ENCODE peak calls at places on chromosomes 1 and 21, in eight cellular contexts. W is NCI-H2081 treated with DMSO at 0.1 percent for 48 hours, M is fibroblast of the aortic adventitia, R is AG20443, S is cerebellar cortex, A is Right ventricle myocardium inferior, T is OCI-LY7, Z is A549. K is an unnamed sample.

GRCh38 chr1:107477233-107477632 is 336.4 kb downstream of the NTNG1 start:
- DNase-seq in W (no peak), M (no peak), R (no peak), S (no peak), A (no peak), T (peak; percentile 11), Z (no peak), K (no peak)

GRCh38 chr1:202998836-202999750 is 8.1 kb upstream of the TMEM183A start:
- DNase-seq in W (no peak), M (peak; percentile 73), R (peak; percentile 50), S (peak; percentile 76), A (no peak), T (peak; percentile 83), Z (peak; percentile 25), K (peak; percentile 69)

GRCh38 chr1:67832737-67833594 is at the start of gene GNG12:
- DNase-seq in W (no peak), M (peak; percentile 70), R (peak; percentile 90), S (no peak), A (peak; percentile 78), T (no peak), Z (peak; percentile 63), K (no peak)

GRCh38 chr1:18041107-18041506 is 66.5 kb upstream of the IGSF21 start:
- DNase-seq in W (no peak), M (no peak), R (no peak), S (no peak), A (no peak), T (peak; percentile 65), Z (no peak), K (no peak)

GRCh38 chr1:30085814-30086770 is 637.3 kb downstream of the MATN1 start:
- DNase-seq in W (no peak), M (peak; percentile 53), R (peak; percentile 75), S (peak; percentile 16), A (peak; percentile 74), T (peak; percentile 33), Z (peak; percentile 10), K (peak; percentile 16)

GRCh38 chr1:247343801-247344200 is 12.1 kb upstream of the ZNF496 start:
- DNase-seq in W (no peak), M (no peak), R (no peak), S (no peak), A (no peak), T (no peak), Z (no peak), K (no peak)

GRCh38 chr1:192958871-192959270 is 100.3 kb downstream of the UCHL5 start:
- DNase-seq in W (no peak), M (peak; percentile 86), R (peak; percentile 16), S (no peak), A (no peak), T (no peak), Z (no peak), K (no peak)

GRCh38 chr21:39004776-39005605 is 178.3 kb downstream of the PSMG1 start:
- DNase-seq in W (no peak), M (peak; percentile 76), R (peak; percentile 68), S (no peak), A (peak; percentile 83), T (peak; percentile 31), Z (no peak), K (no peak)

GRCh38 chr1:184801503-184801902 is 46.8 kb upstream of the EDEM3 start:
- DNase-seq in W (no peak), M (peak; percentile 75), R (peak; percentile 17), S (no peak), A (no peak), T (no peak), Z (no peak), K (no peak)

GRCh38 chr1:212410231-212410825 is 4.4 kb downstream of the PACC1 start:
- DNase-seq in W (no peak), M (no peak), R (no peak), S (no peak), A (no peak), T (no peak), Z (no peak), K (no peak)

GRCh38 chr1:232273071-232273470 is 356.9 kb downstream of the SIPA1L2 start:
- DNase-seq in W (no peak), M (peak; percentile 45), R (no peak), S (no peak), A (no peak), T (no peak), Z (no peak), K (no peak)

GRCh38 chr1:165228676-165229075 is 127.8 kb downstream of the LMX1A start:
- DNase-seq in W (no peak), M (peak; percentile 12), R (peak; percentile 22), S (no peak), A (no peak), T (no peak), Z (no peak), K (no peak)

GRCh38 chr21:15755125-15755524 is 25.3 kb downstream of the USP25 start:
- DNase-seq in W (no peak), M (no peak), R (no peak), S (no peak), A (no peak), T (no peak), Z (no peak), K (no peak)

GRCh38 chr1:247147781-247148180 is 24.0 kb downstream of the ZNF124 start:
- DNase-seq in W (no peak), M (no peak), R (no peak), S (no peak), A (no peak), T (no peak), Z (no peak), K (no peak)

GRCh38 chr1:115641762-115642167 is at the start of gene VANGL1:
- DNase-seq in W (no peak), M (peak; percentile 46), R (peak; percentile 95), S (peak; percentile 10), A (peak; percentile 87), T (no peak), Z (peak; percentile 56), K (no peak)

GRCh38 chr21:39660596-39660995 is 47.9 kb downstream of the B3GALT5 start:
- DNase-seq in W (no peak), M (peak; percentile 63), R (peak; percentile 63), S (no peak), A (no peak), T (no peak), Z (peak; percentile 43), K (no peak)

GRCh38 chr1:36664564-36665287 is 182.0 kb upstream of the CSF3R start:
- DNase-seq in W (no peak), M (no peak), R (no peak), S (no peak), A (no peak), T (no peak), Z (no peak), K (peak; percentile 2)

GRCh38 chr1:200364831-200365230 is 45.0 kb downstream of the ZNF281 start:
- DNase-seq in W (no peak), M (peak; percentile 56), R (no peak), S (no peak), A (no peak), T (no peak), Z (no peak), K (no peak)

GRCh38 chr1:218982482-218982881 is 191.2 kb upstream of the LYPLAL1 start:
- DNase-seq in W (no peak), M (no peak), R (no peak), S (no peak), A (no peak), T (no peak), Z (no peak), K (no peak)

GRCh38 chr21:36735201-36735515 is 36.2 kb downstream of the SIM2 start:
- DNase-seq in W (no peak), M (no peak), R (no peak), S (no peak), A (no peak), T (no peak), Z (no peak), K (no peak)

GRCh38 chr1:156291226-156292061 is 4.0 kb downstream of the GLMP start:
- DNase-seq in W (no peak), M (peak; percentile 76), R (peak; percentile 98), S (peak; percentile 84), A (peak; percentile 96), T (no peak), Z (peak; percentile 26), K (peak; percentile 87)

GRCh38 chr1:5920201-5920600 is 72.0 kb downstream of the NPHP4 start:
- DNase-seq in W (no peak), M (no peak), R (no peak), S (no peak), A (no peak), T (no peak), Z (no peak), K (no peak)

GRCh38 chr1:172699111-172699510 is 40.2 kb downstream of the FASLG start:
- DNase-seq in W (no peak), M (peak; percentile 22), R (peak; percentile 35), S (no peak), A (no peak), T (no peak), Z (no peak), K (no peak)

GRCh38 chr1:219555802-219556201 is 57.1 kb downstream of the ZC3H11B start:
- DNase-seq in W (peak; percentile 20), M (peak; percentile 96), R (peak; percentile 25), S (no peak), A (no peak), T (no peak), Z (peak; percentile 33), K (no peak)

GRCh38 chr1:11942280-11942679 is 7.8 kb downstream of the PLOD1 start:
- DNase-seq in W (no peak), M (no peak), R (no peak), S (no peak), A (no peak), T (no peak), Z (no peak), K (no peak)

GRCh38 chr1:23772049-23772853 is 6.0 kb upstream of the PITHD1 start:
- DNase-seq in W (peak; percentile 34), M (peak; percentile 83), R (peak; percentile 83), S (peak; percentile 92), A (peak; percentile 95), T (peak; percentile 87), Z (peak; percentile 38), K (peak; percentile 90)

GRCh38 chr1:179145521-179145920 is 63.7 kb downstream of the TOR3A start:
- DNase-seq in W (no peak), M (no peak), R (no peak), S (no peak), A (no peak), T (no peak), Z (no peak), K (no peak)

GRCh38 chr1:199123615-199124014 is 484.8 kb downstream of the PTPRC start:
- DNase-seq in W (no peak), M (peak; percentile 8), R (peak; percentile 49), S (no peak), A (no peak), T (no peak), Z (no peak), K (no peak)

GRCh38 chr1:77175230-77175844 is 43.9 kb downstream of the PIGK start:
- DNase-seq in W (no peak), M (no peak), R (no peak), S (no peak), A (no peak), T (peak; percentile 53), Z (no peak), K (no peak)

GRCh38 chr1:188817814-188818213 is 1659.8 kb downstream of the BRINP3 start:
- DNase-seq in W (no peak), M (no peak), R (no peak), S (no peak), A (no peak), T (no peak), Z (no peak), K (no peak)

GRCh38 chr1:63269571-63269970 is 52.8 kb upstream of the FOXD3 start:
- DNase-seq in W (no peak), M (no peak), R (no peak), S (no peak), A (no peak), T (no peak), Z (peak; percentile 3), K (no peak)

GRCh38 chr1:171486048-171486519 is 754 bp downstream of the PRRC2C start:
- DNase-seq in W (peak; percentile 37), M (peak; percentile 76), R (peak; percentile 43), S (peak; percentile 55), A (no peak), T (peak; percentile 76), Z (peak; percentile 7), K (peak; percentile 52)

GRCh38 chr21:34670220-34670961 is 1.6 kb downstream of the CLIC6 start:
- DNase-seq in W (no peak), M (no peak), R (peak; percentile 30), S (no peak), A (no peak), T (no peak), Z (no peak), K (no peak)

GRCh38 chr1:18489417-18490143 is 8.8 kb downstream of the KLHDC7A start:
- DNase-seq in W (no peak), M (no peak), R (no peak), S (no peak), A (no peak), T (no peak), Z (no peak), K (no peak)